ENCODE peak calls at places on chromosomes 11 and 22, in ten cellular contexts. B is neural crest cell; I is activated CD8-positive, alpha-beta T cell treated with anti-CD3 and anti-CD28 coated beads for 36 hours; U is CD4-positive, alpha-beta T cell; N is sigmoid colon; H is stomach; C is brain microvascular endothelial cell; P is right lobe of liver; Z is OCI-LY7; A is tibial artery. W is an unnamed sample.

GRCh38 chr11:1751999-1752906 is 1.9 kb upstream of the IFITM10 start:
- DNase-seq in P (no peak), H (no peak), B (no peak), U (no peak), N (no peak), A (no peak), C (no peak), I (no peak), Z (no peak), W (no peak)

GRCh38 chr11:64801591-64802369 is 1.2 kb downstream of the MAP4K2 start:
- DNase-seq in C (no peak), I (no peak), A (no peak), P (no peak), H (no peak), B (no peak), Z (peak), U (no peak), N (peak), W (no peak)

GRCh38 chr11:20055312-20055711 is 105.0 kb downstream of the DBX1 start:
- DNase-seq in H (no peak), N (no peak), B (no peak), A (no peak), Z (no peak), P (no peak), I (no peak), C (no peak), U (no peak), W (no peak)

GRCh38 chr22:41917906-41918791 is 3.3 kb upstream of the SHISA8 start:
- DNase-seq in A (peak), U (no peak), Z (peak), P (peak), B (no peak), C (peak), I (peak), N (no peak), H (peak), W (no peak)

GRCh38 chr11:67398661-67399563 is 2.7 kb downstream of the PPP1CA start:
- DNase-seq in P (no peak), H (no peak), U (no peak), Z (no peak), A (no peak), I (no peak), B (no peak), N (no peak), C (no peak), W (no peak)

GRCh38 chr22:42635531-42635930 is 4.9 kb downstream of the ATP5MGL start:
- DNase-seq in A (peak), C (peak), I (no peak), Z (no peak), P (no peak), N (peak), U (no peak), B (no peak), H (peak), W (no peak)

GRCh38 chr22:40486962-40487602 is 116.7 kb downstream of the SGSM3 start:
- DNase-seq in U (no peak), P (no peak), C (no peak), A (no peak), B (no peak), H (no peak), N (no peak), I (no peak), Z (no peak), W (no peak)

GRCh38 chr22:18970948-18971315 is 34.8 kb upstream of the PRODH start:
- DNase-seq in B (no peak), H (no peak), A (no peak), U (no peak), C (no peak), P (no peak), I (no peak), N (no peak), Z (no peak), W (no peak)

GRCh38 chr11:69834251-69834650 is 15.0 kb upstream of the FGF3 start:
- DNase-seq in P (peak), N (no peak), B (no peak), Z (no peak), I (no peak), H (no peak), U (no peak), C (no peak), A (no peak), W (peak)

GRCh38 chr11:58513747-58514367 is 6.0 kb upstream of the OR5B21 start:
- DNase-seq in C (peak), I (peak), Z (peak), N (no peak), A (no peak), H (no peak), B (peak), U (no peak), P (no peak), W (no peak)

GRCh38 chr11:66886671-66887221 is 29.9 kb downstream of the LRFN4 start:
- DNase-seq in H (peak), I (no peak), P (no peak), U (no peak), C (peak), N (no peak), B (no peak), A (no peak), Z (no peak), W (no peak)

GRCh38 chr11:108551653-108552462 is 41.7 kb downstream of the EXPH5 start:
- DNase-seq in B (no peak), P (no peak), C (peak), N (no peak), I (no peak), Z (no peak), A (no peak), H (no peak), U (no peak), W (no peak)

GRCh38 chr11:12216100-12216499 is 105.7 kb downstream of the MICAL2 start:
- DNase-seq in B (no peak), I (no peak), C (no peak), Z (no peak), H (peak), P (no peak), A (no peak), U (no peak), N (no peak), W (no peak)

GRCh38 chr11:129946256-129946655 is 50.9 kb upstream of the NFRKB start:
- DNase-seq in N (no peak), B (no peak), A (no peak), I (no peak), H (no peak), Z (peak), P (no peak), C (no peak), U (no peak), W (no peak)

GRCh38 chr11:66081505-66081904 is 11.4 kb downstream of the PACS1 start:
- DNase-seq in Z (peak), B (no peak), C (no peak), P (peak), U (peak), A (peak), I (peak), N (peak), H (peak), W (peak)

GRCh38 chr11:30046211-30046945 is 29.5 kb upstream of the KCNA4 start:
- DNase-seq in B (no peak), I (no peak), A (no peak), H (no peak), Z (no peak), U (no peak), C (no peak), N (no peak), P (no peak), W (no peak)

GRCh38 chr22:42895087-42895486 is 38.0 kb upstream of the ARFGAP3 start:
- DNase-seq in U (no peak), C (no peak), B (no peak), H (no peak), I (peak), Z (peak), N (no peak), A (no peak), P (no peak), W (peak)

GRCh38 chr11:124920870-124921609 is 2.0 kb downstream of the HEPN1 start:
- DNase-seq in I (peak), B (peak), A (peak), Z (no peak), C (peak), P (peak), U (peak), H (peak), N (peak), W (peak)

GRCh38 chr11:1814691-1815090 is 20.1 kb upstream of the SYT8 start:
- DNase-seq in U (no peak), P (no peak), A (no peak), B (no peak), I (no peak), C (no peak), H (no peak), Z (no peak), N (peak), W (no peak)

GRCh38 chr11:99432677-99433076 is 411.9 kb downstream of the CNTN5 start:
- DNase-seq in U (no peak), P (no peak), H (no peak), A (no peak), I (no peak), Z (no peak), B (no peak), N (no peak), C (no peak), W (no peak)

GRCh38 chr11:72642815-72643511 is 31.3 kb downstream of the PDE2A start:
- DNase-seq in C (no peak), P (peak), A (peak), U (peak), Z (peak), I (peak), N (peak), B (peak), H (peak), W (peak)

GRCh38 chr11:128135451-128135850 is 451.9 kb downstream of the ETS1 start:
- DNase-seq in B (no peak), Z (no peak), A (no peak), I (no peak), N (no peak), U (no peak), P (no peak), C (no peak), H (no peak), W (no peak)

GRCh38 chr11:63822438-63822837 is 9.2 kb downstream of the SPINDOC start:
- DNase-seq in B (no peak), A (no peak), H (no peak), U (no peak), N (no peak), P (no peak), Z (no peak), C (no peak), I (no peak), W (no peak)

GRCh38 chr22:36775589-36775965 is 342 bp downstream of the IFT27 start:
- DNase-seq in I (peak), Z (peak), B (no peak), N (peak), A (peak), H (peak), P (peak), C (no peak), U (peak), W (peak)

GRCh38 chr22:31103899-31104694 is 3.3 kb downstream of the SELENOM start:
- DNase-seq in U (no peak), C (no peak), I (no peak), N (peak), A (peak), B (no peak), H (no peak), P (peak), Z (no peak), W (no peak)

GRCh38 chr11:116033931-116034553 is 529.8 kb upstream of the CADM1 start:
- DNase-seq in N (no peak), B (no peak), Z (no peak), P (no peak), A (no peak), C (no peak), U (no peak), I (no peak), H (no peak), W (peak)

GRCh38 chr11:123227763-123228488 is 32.9 kb upstream of the CLMP start:
- DNase-seq in P (no peak), Z (no peak), C (no peak), H (no peak), B (no peak), N (no peak), I (no peak), U (no peak), A (no peak), W (no peak)

GRCh38 chr22:19984201-19984753 is 32.3 kb downstream of the ARVCF start:
- DNase-seq in U (no peak), N (peak), H (no peak), Z (no peak), P (no peak), B (no peak), A (peak), I (peak), C (peak), W (no peak)

GRCh38 chr22:25067851-25068421 is 115.4 kb downstream of the KIAA1671 start:
- DNase-seq in H (no peak), B (no peak), A (peak), P (no peak), I (peak), C (no peak), U (peak), Z (no peak), N (no peak), W (no peak)

GRCh38 chr11:17822021-17822781 is 87.6 kb downstream of the KCNC1 start:
- DNase-seq in B (no peak), Z (no peak), C (peak), P (no peak), N (no peak), I (no peak), A (no peak), H (no peak), U (no peak), W (no peak)

GRCh38 chr11:66857927-66858185 is 992 bp downstream of the LRFN4 start:
- DNase-seq in A (no peak), N (no peak), C (no peak), B (no peak), P (no peak), Z (no peak), I (no peak), U (no peak), H (no peak), W (no peak)

GRCh38 chr11:73204711-73205121 is 13.4 kb upstream of the P2RY2 start:
- DNase-seq in C (no peak), U (no peak), A (peak), P (peak), H (no peak), Z (no peak), B (no peak), I (no peak), N (peak), W (no peak)

GRCh38 chr11:124681421-124681820 is 7.7 kb downstream of the SPA17 start:
- DNase-seq in P (no peak), N (no peak), Z (no peak), B (no peak), A (no peak), I (no peak), C (no peak), H (no peak), U (no peak), W (no peak)

GRCh38 chr11:8801121-8801520 is 109.9 kb upstream of the AKIP1 start:
- DNase-seq in Z (no peak), A (no peak), U (no peak), N (no peak), I (no peak), B (no peak), H (no peak), C (no peak), P (no peak), W (no peak)

GRCh38 chr11:96145163-96145585 is 197.8 kb downstream of the MAML2 start:
- DNase-seq in Z (no peak), N (no peak), B (no peak), H (no peak), U (no peak), A (no peak), P (no peak), C (no peak), I (no peak), W (no peak)

GRCh38 chr22:42296381-42296853 is 26.0 kb upstream of the TCF20 start:
- DNase-seq in C (no peak), Z (peak), U (no peak), A (no peak), I (peak), B (no peak), H (peak), P (no peak), N (peak), W (no peak)

DNA sequence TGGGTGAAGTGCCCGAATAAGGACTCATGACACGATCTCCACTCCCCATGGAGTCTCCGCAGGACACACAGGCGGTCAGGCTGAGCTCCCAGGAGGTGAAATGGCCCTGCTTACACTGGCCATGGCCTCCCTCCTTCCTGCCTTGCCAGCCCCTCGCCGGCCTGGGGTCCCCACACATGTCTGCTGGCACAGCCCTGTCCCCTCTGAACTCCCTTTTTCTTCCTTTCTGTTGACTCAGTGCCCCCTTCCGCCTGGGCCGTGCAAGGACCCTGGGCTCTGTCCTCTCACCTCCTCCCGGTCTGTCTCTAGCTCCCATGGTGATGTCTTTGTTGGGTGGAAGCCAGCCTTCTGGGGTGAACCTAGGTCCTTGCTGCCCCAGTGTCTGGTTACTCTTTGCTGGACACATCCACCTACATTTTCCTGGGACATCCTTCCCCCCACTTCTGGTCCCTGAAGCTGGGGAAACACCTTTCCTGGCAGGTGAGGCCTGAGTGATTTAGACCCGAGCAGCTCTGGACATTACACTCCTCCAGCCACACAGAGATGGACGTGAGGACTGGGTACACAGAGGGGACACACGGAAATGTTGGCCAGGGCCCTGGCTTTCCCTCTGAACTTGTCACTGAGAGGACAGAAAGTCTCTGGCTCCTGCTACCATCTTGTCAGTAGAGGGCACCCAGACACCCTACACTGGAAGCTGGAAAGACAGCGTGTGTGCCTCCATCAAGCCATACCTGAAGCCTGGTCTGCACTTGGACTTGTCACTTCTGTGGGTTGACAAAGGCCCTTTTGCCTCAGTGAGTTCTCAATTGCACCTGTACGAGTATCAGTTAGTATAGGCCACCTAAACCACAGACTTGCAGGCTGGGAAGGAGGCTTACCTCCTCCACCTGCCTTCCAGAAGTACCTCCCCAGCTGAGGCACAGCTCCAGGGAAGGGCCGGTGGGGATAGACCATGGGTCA is 864.3 kb downstream of the TBC1D22A start:
- DNase-seq in H (no peak), B (no peak), A (no peak), U (no peak), P (no peak), I (no peak), N (peak), Z (peak), C (no peak), W (no peak)
- TF ChIP-seq CTCF in H (no peak), B (no peak), A (no peak), U (no peak), P (no peak), I (no peak), N (no peak), Z (peak), C (no peak), W (no peak)

GRCh38 chr11:117819096-117820040 is 5.2 kb downstream of the FXYD2 start:
- DNase-seq in H (peak), B (peak), I (peak), P (no peak), U (no peak), A (peak), Z (peak), N (peak), C (peak), W (peak)

GRCh38 chr11:117816846-117817212 is 7.7 kb downstream of the FXYD2 start:
- DNase-seq in P (no peak), H (no peak), B (no peak), C (no peak), Z (no peak), N (no peak), I (peak), U (no peak), A (no peak), W (no peak)

GRCh38 chr11:117817213-117818035 is 7.1 kb downstream of the FXYD2 start:
- DNase-seq in C (peak), I (peak), N (peak), P (peak), Z (peak), U (peak), B (peak), A (peak), H (peak), W (peak)

GRCh38 chr11:117820071-117820470 is 4.5 kb downstream of the FXYD2 start:
- DNase-seq in Z (no peak), A (no peak), I (no peak), N (no peak), C (no peak), U (no peak), P (no peak), H (no peak), B (no peak), W (no peak)

DNA sequence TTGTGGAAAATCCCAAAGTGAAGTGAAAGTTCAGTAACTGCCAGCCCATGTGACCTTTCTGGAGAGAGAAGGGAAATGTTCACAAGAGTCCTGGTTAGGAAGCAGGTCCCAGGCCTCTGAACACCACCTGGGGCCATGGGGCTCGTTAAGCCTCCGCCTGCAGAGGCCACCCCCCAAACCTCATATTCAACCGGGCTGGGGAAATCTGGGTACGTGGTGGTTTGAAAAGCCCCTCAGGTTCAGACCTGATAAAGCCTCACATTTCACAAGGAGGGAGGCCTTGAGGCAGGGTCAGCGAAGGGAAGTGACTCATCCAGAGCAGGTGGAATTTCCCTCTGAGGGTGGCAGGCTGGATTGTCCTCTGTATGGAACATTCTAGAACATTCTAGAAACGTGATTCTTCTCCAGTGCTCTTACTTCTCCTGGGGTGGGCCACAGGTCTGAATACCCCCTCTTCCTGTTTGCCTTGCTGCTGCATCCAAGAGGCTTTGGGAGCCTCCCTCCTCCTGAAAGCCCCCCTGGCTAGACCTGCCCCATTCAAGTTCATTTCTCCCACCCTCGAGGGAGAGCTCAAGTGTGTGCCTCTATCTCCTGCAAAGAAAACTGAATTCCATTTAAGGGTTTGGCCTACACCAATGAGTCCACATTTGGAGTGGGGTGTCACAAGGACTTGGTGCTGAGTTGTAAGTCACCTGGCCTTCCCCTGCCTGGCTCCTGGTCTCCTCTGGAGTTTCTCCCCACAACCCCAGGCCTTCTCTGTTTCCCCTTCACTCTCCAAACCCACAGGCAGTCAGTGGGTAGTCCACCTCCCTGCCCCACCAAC is 6.3 kb downstream of the FXYD2 start:
- DNase-seq in A (no peak), Z (no peak), N (no peak), U (no peak), C (peak), H (no peak), I (peak), P (no peak), B (no peak), W (peak)
- TF ChIP-seq CTCF in A (no peak), Z (peak), N (no peak), U (peak), C (no peak), H (no peak), I (no peak), P (no peak), B (no peak), W (no peak)

GRCh38 chr11:87137711-87138110 is 100.0 kb downstream of the TMEM135 start:
- DNase-seq in Z (no peak), C (no peak), P (no peak), B (no peak), N (no peak), U (no peak), H (no peak), A (no peak), I (no peak), W (no peak)

GRCh38 chr11:87139475-87139874 is 101.7 kb downstream of the TMEM135 start:
- DNase-seq in Z (no peak), A (no peak), N (no peak), P (no peak), H (no peak), C (no peak), I (no peak), U (no peak), B (no peak), W (no peak)

GRCh38 chr11:87134524-87135106 is 96.9 kb downstream of the TMEM135 start:
- DNase-seq in A (no peak), B (no peak), P (no peak), U (no peak), Z (no peak), I (no peak), H (no peak), C (no peak), N (no peak), W (no peak)
- TF ChIP-seq CTCF in A (no peak), B (no peak), P (no peak), U (no peak), Z (no peak), I (no peak), H (no peak), C (no peak), N (no peak), W (no peak)

DNA sequence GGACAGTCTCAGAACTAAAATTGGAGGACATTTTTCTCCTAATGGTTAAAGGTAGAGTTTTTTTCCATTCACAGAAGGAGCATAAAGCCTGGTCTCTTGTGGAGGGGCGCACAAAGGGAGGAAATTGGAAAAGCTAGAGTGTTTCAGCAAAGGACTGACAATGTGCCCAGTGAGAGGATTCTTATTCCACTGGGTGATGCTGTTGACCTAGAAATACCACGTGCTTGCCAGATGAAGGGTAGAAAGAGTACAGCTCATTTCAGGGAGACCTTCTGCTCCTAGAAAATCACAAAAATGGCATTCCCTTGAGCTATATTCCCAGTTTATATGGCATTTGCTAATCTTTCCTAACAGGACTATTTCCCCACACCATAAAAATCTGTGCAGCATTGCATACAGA is 21.1 kb downstream of the MS4A6E start:
- DNase-seq in H (no peak), B (no peak), P (no peak), U (no peak), C (no peak), A (no peak), I (no peak), Z (peak), N (no peak), W (no peak)
- TF ChIP-seq CTCF in H (no peak), B (no peak), P (no peak), U (no peak), C (no peak), A (no peak), I (no peak), Z (peak), N (no peak), W (peak)

W was measured in GM13976.